ENCODE peak calls at places on chromosomes 12 and 14, in seven cellular contexts. V is NCI-H1105; F is left cardiac atrium; H is naive thymus-derived CD4-positive, alpha-beta T cell; B is fibroblast of pulmonary artery; C is nephron progenitor cell; J is NCI-H345. L is an unnamed sample.

GRCh38 chr14:76203086-76204001 is 51.6 kb downstream of the GPATCH2L start:
- DNase-seq in V (no peak), F (peak; percentile 29), H (no peak), B (peak; percentile 88), C (no peak), J (no peak), L (no peak)

GRCh38 chr12:21392384-21392783 is 19.7 kb downstream of the IAPP start:
- DNase-seq in V (no peak), F (no peak), H (no peak), B (no peak), C (no peak), J (no peak), L (no peak)

GRCh38 chr12:39441963-39442894 is 691 bp downstream of the KIF21A start:
- DNase-seq in V (peak; percentile 31), F (peak; percentile 52), H (peak; percentile 21), B (peak; percentile 23), C (peak; percentile 63), J (peak; percentile 64), L (no peak)

GRCh38 chr14:104700224-104700623 is 10.8 kb downstream of the INF2 start:
- DNase-seq in V (no peak), F (no peak), H (no peak), B (no peak), C (no peak), J (no peak), L (no peak)

GRCh38 chr14:71554959-71555612 is 377.1 kb upstream of the RGS6 start:
- DNase-seq in V (no peak), F (no peak), H (no peak), B (no peak), C (no peak), J (no peak), L (no peak)

GRCh38 chr12:39872425-39872824 is 233.5 kb downstream of the SLC2A13 start:
- DNase-seq in V (no peak), F (no peak), H (no peak), B (peak; percentile 24), C (no peak), J (no peak), L (no peak)

GRCh38 chr12:92226961-92227360 is 81.3 kb upstream of the BTG1 start:
- DNase-seq in V (no peak), F (no peak), H (no peak), B (no peak), C (no peak), J (no peak), L (no peak)

GRCh38 chr12:1093166-1093751 is 102.2 kb downstream of the ERC1 start:
- DNase-seq in V (peak; percentile 53), F (no peak), H (peak; percentile 31), B (peak; percentile 82), C (peak; percentile 16), J (peak; percentile 59), L (peak; percentile 57)

GRCh38 chr14:64438181-64438839 is 27.0 kb upstream of the AKAP5 start:
- DNase-seq in V (no peak), F (no peak), H (no peak), B (peak; percentile 87), C (no peak), J (no peak), L (no peak)

GRCh38 chr12:127531561-127531960 is 735.4 kb upstream of the TMEM132C start:
- DNase-seq in V (no peak), F (no peak), H (no peak), B (no peak), C (no peak), J (no peak), L (no peak)

GRCh38 chr12:262817-263216 is at the start of gene SLC6A13:
- DNase-seq in V (no peak), F (peak; percentile 26), H (no peak), B (no peak), C (peak; percentile 65), J (no peak), L (no peak)

GRCh38 chr12:132622437-132623071 is 4.0 kb downstream of the P2RX2 start:
- DNase-seq in V (no peak), F (peak; percentile 51), H (no peak), B (peak; percentile 88), C (no peak), J (no peak), L (no peak)

L was measured in Jurkat, Clone E6-1.